ENCODE peak calls at places on chromosomes 2 and 18, in ten cellular contexts. M is NCI-H446, I is neural crest cell, E is upper lobe of right lung, O is NCI-H1105, K is Right ventricle myocardium superior, D is ovary, J is GM23338, B is osteocyte, G is head of caudate nucleus. V is an unnamed sample.

GRCh38 chr2:182767578-182767977 is 51.5 kb downstream of the DNAJC10 start:
- DNase-seq in B (no peak), D (no peak), I (no peak), M (peak), J (peak), O (peak), E (no peak), G (no peak), K (no peak), V (no peak)

GRCh38 chr2:70982971-70983370 is 4.5 kb downstream of the ANKRD53 start:
- DNase-seq in K (no peak), J (no peak), E (no peak), G (no peak), B (peak), O (no peak), M (no peak), I (no peak), D (no peak), V (no peak)

GRCh38 chr18:12032786-12033642 is 51.7 kb downstream of the IMPA2 start:
- DNase-seq in D (no peak), G (no peak), J (no peak), B (peak), E (no peak), M (no peak), I (no peak), O (no peak), K (no peak), V (no peak)

GRCh38 chr2:38605298-38605830 is 2.6 kb upstream of the HNRNPLL start:
- DNase-seq in E (no peak), K (no peak), D (no peak), G (no peak), J (no peak), B (no peak), I (no peak), O (no peak), M (no peak), V (no peak)

GRCh38 chr18:75679347-75679746 is 251.8 kb upstream of the SMIM21 start:
- DNase-seq in E (no peak), M (no peak), D (peak), I (no peak), O (no peak), K (peak), G (no peak), B (no peak), J (no peak), V (peak)

GRCh38 chr18:26503382-26503781 is 45.0 kb downstream of the KCTD1 start:
- DNase-seq in K (no peak), G (no peak), B (no peak), O (no peak), D (no peak), E (no peak), J (no peak), M (no peak), I (no peak), V (no peak)

GRCh38 chr2:27175330-27175729 is 26.5 kb downstream of the TCF23 start:
- DNase-seq in K (no peak), J (no peak), O (no peak), G (no peak), M (no peak), E (no peak), I (no peak), D (no peak), B (no peak), V (no peak)

GRCh38 chr18:23038712-23039111 is 96.6 kb upstream of the CABLES1 start:
- DNase-seq in D (no peak), M (peak), O (no peak), G (no peak), J (no peak), B (peak), K (no peak), E (no peak), I (no peak), V (no peak)

GRCh38 chr2:54262015-54262765 is 6.2 kb upstream of the TSPYL6 start:
- DNase-seq in J (no peak), I (no peak), B (no peak), D (no peak), E (no peak), G (no peak), M (no peak), O (no peak), K (no peak), V (no peak)

GRCh38 chr2:181682026-181682789 is 1.9 kb upstream of the NEUROD1 start:
- DNase-seq in E (no peak), B (no peak), G (no peak), D (no peak), K (no peak), M (no peak), I (no peak), O (no peak), J (no peak), V (no peak)

GRCh38 chr2:23312996-23313606 is 71.9 kb upstream of the KLHL29 start:
- DNase-seq in D (no peak), B (no peak), K (no peak), M (no peak), I (peak), E (no peak), O (no peak), G (no peak), J (peak), V (no peak)

GRCh38 chr2:63059434-63060078 is 8.9 kb downstream of the OTX1 start:
- DNase-seq in K (no peak), G (no peak), B (no peak), J (peak), O (no peak), I (peak), E (no peak), M (no peak), D (peak), V (no peak)

GRCh38 chr2:160482673-160483072 is 10.9 kb downstream of the RBMS1 start:
- DNase-seq in O (no peak), E (no peak), D (no peak), M (no peak), J (no peak), G (no peak), K (no peak), B (no peak), I (no peak), V (no peak)

GRCh38 chr2:14558382-14558919 is 74.1 kb upstream of the LRATD1 start:
- DNase-seq in J (no peak), E (no peak), I (no peak), G (no peak), K (no peak), B (no peak), O (no peak), M (no peak), D (no peak), V (no peak)

GRCh38 chr18:78901923-78902794 is 77.5 kb upstream of the SALL3 start:
- DNase-seq in E (peak), D (no peak), M (no peak), O (no peak), B (peak), J (no peak), G (no peak), K (no peak), I (no peak), V (no peak)

GRCh38 chr2:44686561-44686960 is 254.9 kb upstream of the SIX3 start:
- DNase-seq in K (no peak), J (no peak), D (no peak), B (no peak), G (no peak), M (no peak), O (no peak), I (no peak), E (no peak), V (no peak)

GRCh38 chr2:112920923-112921532 is 10.1 kb downstream of the IL37 start:
- DNase-seq in K (no peak), D (no peak), B (peak), O (no peak), G (no peak), J (no peak), E (no peak), M (no peak), I (no peak), V (no peak)

GRCh38 chr18:7165846-7166393 is 48.3 kb upstream of the LAMA1 start:
- DNase-seq in J (no peak), B (peak), G (no peak), E (no peak), D (no peak), K (no peak), M (no peak), I (no peak), O (no peak), V (no peak)

GRCh38 chr2:170101789-170102188 is 76.2 kb upstream of the MYO3B start:
- DNase-seq in G (no peak), E (no peak), J (no peak), O (no peak), D (no peak), K (no peak), B (no peak), I (no peak), M (peak), V (no peak)

GRCh38 chr18:44500820-44501670 is 179.6 kb upstream of the SETBP1 start:
- DNase-seq in K (no peak), E (no peak), I (no peak), D (no peak), J (no peak), G (no peak), O (no peak), M (no peak), B (no peak), V (no peak)

GRCh38 chr2:7845332-7845731 is 836.5 kb upstream of the ID2 start:
- DNase-seq in M (no peak), B (no peak), J (no peak), E (no peak), O (no peak), D (no peak), K (no peak), G (no peak), I (no peak), V (no peak)

GRCh38 chr18:50917021-50917420 is 38.1 kb downstream of the ME2 start:
- DNase-seq in G (no peak), K (no peak), J (no peak), O (no peak), I (no peak), E (no peak), M (no peak), D (no peak), B (no peak), V (no peak)

GRCh38 chr2:23273786-23274185 is 111.2 kb upstream of the KLHL29 start:
- DNase-seq in E (no peak), I (no peak), D (no peak), O (no peak), J (no peak), B (no peak), M (no peak), K (no peak), G (no peak), V (no peak)

GRCh38 chr2:145036421-145036901 is 516.5 kb upstream of the ZEB2 start:
- DNase-seq in E (no peak), J (no peak), K (no peak), O (no peak), G (no peak), D (no peak), M (no peak), B (no peak), I (no peak), V (no peak)

GRCh38 chr2:61538920-61539559 is 884 bp upstream of the XPO1 start:
- DNase-seq in G (peak), J (no peak), M (peak), B (no peak), O (peak), D (no peak), I (no peak), E (no peak), K (no peak), V (peak)

V was measured in uterus.